ENCODE peak calls at places on chromosomes 7 and 10, in five cellular contexts. U is GF-D8; V is activated T-helper 9 cell treated with anti-CD3 and anti-CD28 coated beads, Interleukin-2, amount 50 U/mL, for 16 hours; L is HTR-8/SVneo; N is stimulated activated CD8-positive, alpha-beta memory T cell treated with anti-CD3 and anti-CD28 coated beads, Interleukin-7, amount 100 ng/mL, for 1 hour. O is an unnamed sample.
A peak's percentile ranks its signal among the peaks of the same experiment; 100 is the strongest.

GRCh38 chr10:131574707-131575430 is 263.3 kb upstream of the TCERG1L start:
- DNase-seq in U (no peak), V (no peak), L (no peak), N (no peak), O (no peak)

GRCh38 chr10:63107943-63108437 is 25.1 kb upstream of the NRBF2 start:
- DNase-seq in U (no peak), V (no peak), L (no peak), N (no peak), O (no peak)

GRCh38 chr10:9331583-9332008 is 1277.1 kb downstream of the GATA3 start:
- DNase-seq in U (no peak), V (no peak), L (peak; percentile 25), N (no peak), O (peak; percentile 53)

GRCh38 chr7:80941206-80941758 is 22.4 kb upstream of the SEMA3C start:
- DNase-seq in U (no peak), V (no peak), L (no peak), N (no peak), O (peak; percentile 91)

GRCh38 chr7:135858379-135858778 is 109.8 kb upstream of the FAM180A start:
- DNase-seq in U (no peak), V (no peak), L (no peak), N (no peak), O (no peak)

GRCh38 chr7:138961159-138961558 is 20.0 kb downstream of the KIAA1549 start:
- DNase-seq in U (no peak), V (no peak), L (no peak), N (no peak), O (no peak)

GRCh38 chr10:86439544-86439943 is 72.9 kb upstream of the GRID1 start:
- DNase-seq in U (peak; percentile 81), V (no peak), L (peak; percentile 15), N (no peak), O (peak; percentile 96)

GRCh38 chr10:10589540-10589939 is 428.1 kb upstream of the CELF2 start:
- DNase-seq in U (no peak), V (no peak), L (peak; percentile 3), N (no peak), O (peak; percentile 81)

GRCh38 chr10:60661627-60662026 is 116.7 kb upstream of the CDK1 start:
- DNase-seq in U (no peak), V (no peak), L (peak; percentile 19), N (no peak), O (no peak)

GRCh38 chr7:154842608-154843007 is 160.3 kb downstream of the PAXIP1 start:
- DNase-seq in U (no peak), V (no peak), L (no peak), N (no peak), O (no peak)

GRCh38 chr10:34523017-34523767 is 291.9 kb downstream of the PARD3 start:
- DNase-seq in U (no peak), V (no peak), L (no peak), N (no peak), O (no peak)

GRCh38 chr7:18666107-18666728 is 170.7 kb downstream of the HDAC9 start:
- DNase-seq in U (peak; percentile 27), V (peak; percentile 13), L (peak; percentile 43), N (peak; percentile 25), O (peak; percentile 72)

GRCh38 chr10:24718031-24718855 is 5.4 kb downstream of the ARHGAP21 start:
- DNase-seq in U (no peak), V (no peak), L (peak; percentile 53), N (no peak), O (peak; percentile 80)

GRCh38 chr10:72753760-72754231 is 61.9 kb downstream of the MCU start:
- DNase-seq in U (peak; percentile 91), V (no peak), L (no peak), N (no peak), O (no peak)

GRCh38 chr10:95755511-95756004 is 405 bp upstream of the ENTPD1 start:
- DNase-seq in U (peak; percentile 38), V (no peak), L (no peak), N (no peak), O (no peak)

GRCh38 chr7:36207451-36208291 is 54.6 kb downstream of the EEPD1 start:
- DNase-seq in U (no peak), V (peak; percentile 18), L (peak; percentile 57), N (no peak), O (peak; percentile 29)

O was measured in fibroblast of gingiva.